ENCODE peak calls at places on chromosomes 3 and 15, in ten cellular contexts. One of them, this sample, is unnamed.

GRCh38 chr3:2268779-2269178 is 170.1 kb downstream of the CNTN4 start:
- DNase-seq in CD8-positive, alpha-beta memory T cell: no peak
- DNase-seq in T-helper 2 cell: no peak
- DNase-seq in BJ: no peak
- DNase-seq in fibroblast of gingiva: no peak
- DNase-seq in endothelial cell: no peak
- DNase-seq in RWPE1: no peak
- DNase-seq in H4: peak
- DNase-seq in substantia nigra: no peak
- DNase-seq in activated naive CD8-positive, alpha-beta T cell treated with anti-CD3 and anti-CD28 coated beads for 36 hours: no peak
- DNase-seq in this sample: no peak

GRCh38 chr3:115699741-115700140 is 76.4 kb downstream of the GAP43 start:
- DNase-seq in CD8-positive, alpha-beta memory T cell: no peak
- DNase-seq in T-helper 2 cell: no peak
- DNase-seq in BJ: no peak
- DNase-seq in fibroblast of gingiva: peak
- DNase-seq in endothelial cell: no peak
- DNase-seq in RWPE1: no peak
- DNase-seq in H4: no peak
- DNase-seq in substantia nigra: no peak
- DNase-seq in activated naive CD8-positive, alpha-beta T cell treated with anti-CD3 and anti-CD28 coated beads for 36 hours: no peak
- DNase-seq in this sample: no peak

GRCh38 chr15:66751579-66751978 is 49.5 kb downstream of the SMAD6 start:
- DNase-seq in CD8-positive, alpha-beta memory T cell: no peak
- DNase-seq in T-helper 2 cell: no peak
- DNase-seq in BJ: no peak
- DNase-seq in fibroblast of gingiva: no peak
- DNase-seq in endothelial cell: no peak
- DNase-seq in RWPE1: no peak
- DNase-seq in H4: no peak
- DNase-seq in substantia nigra: no peak
- DNase-seq in activated naive CD8-positive, alpha-beta T cell treated with anti-CD3 and anti-CD28 coated beads for 36 hours: peak
- DNase-seq in this sample: no peak

GRCh38 chr15:69539316-69539715 is 86.7 kb downstream of the RPLP1 start:
- DNase-seq in CD8-positive, alpha-beta memory T cell: no peak
- DNase-seq in T-helper 2 cell: no peak
- DNase-seq in BJ: no peak
- DNase-seq in fibroblast of gingiva: no peak
- DNase-seq in endothelial cell: no peak
- DNase-seq in RWPE1: no peak
- DNase-seq in H4: no peak
- DNase-seq in substantia nigra: no peak
- DNase-seq in activated naive CD8-positive, alpha-beta T cell treated with anti-CD3 and anti-CD28 coated beads for 36 hours: no peak
- DNase-seq in this sample: no peak

GRCh38 chr3:123102826-123103225 is 36.0 kb downstream of the PDIA5 start:
- DNase-seq in CD8-positive, alpha-beta memory T cell: no peak
- DNase-seq in T-helper 2 cell: no peak
- DNase-seq in BJ: no peak
- DNase-seq in fibroblast of gingiva: no peak
- DNase-seq in endothelial cell: no peak
- DNase-seq in RWPE1: no peak
- DNase-seq in H4: no peak
- DNase-seq in substantia nigra: no peak
- DNase-seq in activated naive CD8-positive, alpha-beta T cell treated with anti-CD3 and anti-CD28 coated beads for 36 hours: no peak
- DNase-seq in this sample: no peak

GRCh38 chr3:187102073-187102634 is 37.1 kb downstream of the RPL39L start:
- DNase-seq in CD8-positive, alpha-beta memory T cell: no peak
- DNase-seq in T-helper 2 cell: no peak
- DNase-seq in BJ: no peak
- DNase-seq in fibroblast of gingiva: no peak
- DNase-seq in endothelial cell: no peak
- DNase-seq in RWPE1: no peak
- DNase-seq in H4: no peak
- DNase-seq in substantia nigra: no peak
- DNase-seq in activated naive CD8-positive, alpha-beta T cell treated with anti-CD3 and anti-CD28 coated beads for 36 hours: no peak
- DNase-seq in this sample: no peak

GRCh38 chr3:194967126-194968117 is 281.7 kb downstream of the FAM43A start:
- DNase-seq in CD8-positive, alpha-beta memory T cell: no peak
- DNase-seq in T-helper 2 cell: no peak
- DNase-seq in BJ: no peak
- DNase-seq in fibroblast of gingiva: no peak
- DNase-seq in endothelial cell: peak
- DNase-seq in RWPE1: no peak
- DNase-seq in H4: no peak
- DNase-seq in substantia nigra: no peak
- DNase-seq in activated naive CD8-positive, alpha-beta T cell treated with anti-CD3 and anti-CD28 coated beads for 36 hours: no peak
- DNase-seq in this sample: no peak

GRCh38 chr3:16146015-16146730 is 28.3 kb upstream of the GALNT15 start:
- DNase-seq in CD8-positive, alpha-beta memory T cell: no peak
- DNase-seq in T-helper 2 cell: no peak
- DNase-seq in BJ: no peak
- DNase-seq in fibroblast of gingiva: peak
- DNase-seq in endothelial cell: no peak
- DNase-seq in RWPE1: no peak
- DNase-seq in H4: no peak
- DNase-seq in substantia nigra: no peak
- DNase-seq in activated naive CD8-positive, alpha-beta T cell treated with anti-CD3 and anti-CD28 coated beads for 36 hours: no peak
- DNase-seq in this sample: no peak

GRCh38 chr3:128503751-128504532 is 10.9 kb upstream of the GATA2 start:
- DNase-seq in CD8-positive, alpha-beta memory T cell: no peak
- DNase-seq in T-helper 2 cell: no peak
- DNase-seq in BJ: no peak
- DNase-seq in fibroblast of gingiva: no peak
- DNase-seq in endothelial cell: no peak
- DNase-seq in RWPE1: no peak
- DNase-seq in H4: no peak
- DNase-seq in substantia nigra: no peak
- DNase-seq in activated naive CD8-positive, alpha-beta T cell treated with anti-CD3 and anti-CD28 coated beads for 36 hours: no peak
- DNase-seq in this sample: no peak

GRCh38 chr3:52432631-52433030 is 12.3 kb downstream of the SEMA3G start:
- DNase-seq in CD8-positive, alpha-beta memory T cell: no peak
- DNase-seq in T-helper 2 cell: no peak
- DNase-seq in BJ: no peak
- DNase-seq in fibroblast of gingiva: no peak
- DNase-seq in endothelial cell: no peak
- DNase-seq in RWPE1: no peak
- DNase-seq in H4: no peak
- DNase-seq in substantia nigra: no peak
- DNase-seq in activated naive CD8-positive, alpha-beta T cell treated with anti-CD3 and anti-CD28 coated beads for 36 hours: no peak
- DNase-seq in this sample: no peak

GRCh38 chr15:90674476-90674875 is 42.7 kb upstream of the BLM start:
- DNase-seq in CD8-positive, alpha-beta memory T cell: no peak
- DNase-seq in T-helper 2 cell: no peak
- DNase-seq in BJ: no peak
- DNase-seq in fibroblast of gingiva: no peak
- DNase-seq in endothelial cell: no peak
- DNase-seq in RWPE1: no peak
- DNase-seq in H4: peak
- DNase-seq in substantia nigra: no peak
- DNase-seq in activated naive CD8-positive, alpha-beta T cell treated with anti-CD3 and anti-CD28 coated beads for 36 hours: no peak
- DNase-seq in this sample: no peak

GRCh38 chr3:128432898-128433629 is 33.6 kb downstream of the DNAJB8 start:
- DNase-seq in CD8-positive, alpha-beta memory T cell: no peak
- DNase-seq in T-helper 2 cell: no peak
- DNase-seq in BJ: no peak
- DNase-seq in fibroblast of gingiva: no peak
- DNase-seq in endothelial cell: no peak
- DNase-seq in RWPE1: no peak
- DNase-seq in H4: no peak
- DNase-seq in substantia nigra: no peak
- DNase-seq in activated naive CD8-positive, alpha-beta T cell treated with anti-CD3 and anti-CD28 coated beads for 36 hours: no peak
- DNase-seq in this sample: no peak

GRCh38 chr3:67388738-67389137 is 265.7 kb downstream of the SUCLG2 start:
- DNase-seq in CD8-positive, alpha-beta memory T cell: no peak
- DNase-seq in T-helper 2 cell: no peak
- DNase-seq in BJ: no peak
- DNase-seq in fibroblast of gingiva: no peak
- DNase-seq in endothelial cell: no peak
- DNase-seq in RWPE1: no peak
- DNase-seq in H4: no peak
- DNase-seq in substantia nigra: no peak
- DNase-seq in activated naive CD8-positive, alpha-beta T cell treated with anti-CD3 and anti-CD28 coated beads for 36 hours: no peak
- DNase-seq in this sample: no peak

GRCh38 chr3:10594915-10595314 is 89.5 kb upstream of the ATP2B2 start:
- DNase-seq in CD8-positive, alpha-beta memory T cell: no peak
- DNase-seq in T-helper 2 cell: peak
- DNase-seq in BJ: no peak
- DNase-seq in fibroblast of gingiva: no peak
- DNase-seq in endothelial cell: peak
- DNase-seq in RWPE1: peak
- DNase-seq in H4: peak
- DNase-seq in substantia nigra: no peak
- DNase-seq in activated naive CD8-positive, alpha-beta T cell treated with anti-CD3 and anti-CD28 coated beads for 36 hours: peak
- DNase-seq in this sample: no peak

GRCh38 chr15:38605744-38606143 is 41.1 kb upstream of the RASGRP1 start:
- DNase-seq in CD8-positive, alpha-beta memory T cell: no peak
- DNase-seq in T-helper 2 cell: no peak
- DNase-seq in BJ: no peak
- DNase-seq in fibroblast of gingiva: no peak
- DNase-seq in endothelial cell: no peak
- DNase-seq in RWPE1: no peak
- DNase-seq in H4: no peak
- DNase-seq in substantia nigra: no peak
- DNase-seq in activated naive CD8-positive, alpha-beta T cell treated with anti-CD3 and anti-CD28 coated beads for 36 hours: no peak
- DNase-seq in this sample: no peak

This sample was measured in anterior cingulate cortex.